ENCODE peak calls at places on chromosome 12, in nine cellular contexts. One of them, this sample, is unnamed.

GRCh38 chr12:89494411-89495231 is 30.0 kb downstream of the GALNT4 start:
- DNase-seq in lower lobe of right lung: no peak
- DNase-seq in A549: no peak
- DNase-seq in fibroblast of mammary gland: peak
- DNase-seq in IMR-90: peak
- DNase-seq in astrocyte of the spinal cord: no peak
- DNase-seq in sigmoid colon: no peak
- DNase-seq in prostate gland: no peak
- DNase-seq in Peyer's patch: no peak
- DNase-seq in this sample: no peak

GRCh38 chr12:110314308-110314707 is 33.3 kb downstream of the ATP2A2 start:
- DNase-seq in lower lobe of right lung: no peak
- DNase-seq in A549: peak
- DNase-seq in fibroblast of mammary gland: peak
- DNase-seq in IMR-90: peak
- DNase-seq in astrocyte of the spinal cord: peak
- DNase-seq in sigmoid colon: no peak
- DNase-seq in prostate gland: no peak
- DNase-seq in Peyer's patch: no peak
- DNase-seq in this sample: no peak

GRCh38 chr12:76586764-76587395 is 27.3 kb upstream of the OSBPL8 start:
- DNase-seq in lower lobe of right lung: no peak
- DNase-seq in A549: peak
- DNase-seq in fibroblast of mammary gland: peak
- DNase-seq in IMR-90: peak
- DNase-seq in astrocyte of the spinal cord: peak
- DNase-seq in sigmoid colon: no peak
- DNase-seq in prostate gland: peak
- DNase-seq in Peyer's patch: peak
- DNase-seq in this sample: no peak

GRCh38 chr12:88544991-88545684 is 35.1 kb downstream of the KITLG start:
- DNase-seq in lower lobe of right lung: no peak
- DNase-seq in A549: no peak
- DNase-seq in fibroblast of mammary gland: peak
- DNase-seq in IMR-90: peak
- DNase-seq in astrocyte of the spinal cord: no peak
- DNase-seq in sigmoid colon: no peak
- DNase-seq in prostate gland: no peak
- DNase-seq in Peyer's patch: no peak
- DNase-seq in this sample: no peak

GRCh38 chr12:91899056-91899455 is 246.6 kb downstream of the BTG1 start:
- DNase-seq in lower lobe of right lung: no peak
- DNase-seq in A549: no peak
- DNase-seq in fibroblast of mammary gland: no peak
- DNase-seq in IMR-90: no peak
- DNase-seq in astrocyte of the spinal cord: no peak
- DNase-seq in sigmoid colon: no peak
- DNase-seq in prostate gland: no peak
- DNase-seq in Peyer's patch: no peak
- DNase-seq in this sample: no peak

GRCh38 chr12:5442251-5443006 is 10.5 kb downstream of the NTF3 start:
- DNase-seq in lower lobe of right lung: no peak
- DNase-seq in A549: peak
- DNase-seq in fibroblast of mammary gland: peak
- DNase-seq in IMR-90: peak
- DNase-seq in astrocyte of the spinal cord: peak
- DNase-seq in sigmoid colon: no peak
- DNase-seq in prostate gland: peak
- DNase-seq in Peyer's patch: peak
- DNase-seq in this sample: no peak

GRCh38 chr12:129844662-129845061 is 59.2 kb downstream of the TMEM132D start:
- DNase-seq in lower lobe of right lung: no peak
- DNase-seq in A549: no peak
- DNase-seq in fibroblast of mammary gland: no peak
- DNase-seq in IMR-90: no peak
- DNase-seq in astrocyte of the spinal cord: peak
- DNase-seq in sigmoid colon: no peak
- DNase-seq in prostate gland: no peak
- DNase-seq in Peyer's patch: no peak
- DNase-seq in this sample: no peak

GRCh38 chr12:121465921-121466799 is 66.2 kb downstream of the RNF34 start:
- DNase-seq in lower lobe of right lung: no peak
- DNase-seq in A549: peak
- DNase-seq in fibroblast of mammary gland: no peak
- DNase-seq in IMR-90: no peak
- DNase-seq in astrocyte of the spinal cord: peak
- DNase-seq in sigmoid colon: no peak
- DNase-seq in prostate gland: no peak
- DNase-seq in Peyer's patch: peak
- DNase-seq in this sample: peak

GRCh38 chr12:45244561-45245348 is 28.9 kb downstream of the ANO6 start:
- DNase-seq in lower lobe of right lung: no peak
- DNase-seq in A549: no peak
- DNase-seq in fibroblast of mammary gland: peak
- DNase-seq in IMR-90: peak
- DNase-seq in astrocyte of the spinal cord: peak
- DNase-seq in sigmoid colon: no peak
- DNase-seq in prostate gland: no peak
- DNase-seq in Peyer's patch: no peak
- DNase-seq in this sample: no peak

GRCh38 chr12:92537235-92537960 is 165.4 kb upstream of the PLEKHG7 start:
- DNase-seq in lower lobe of right lung: no peak
- DNase-seq in A549: no peak
- DNase-seq in fibroblast of mammary gland: no peak
- DNase-seq in IMR-90: no peak
- DNase-seq in astrocyte of the spinal cord: no peak
- DNase-seq in sigmoid colon: no peak
- DNase-seq in prostate gland: no peak
- DNase-seq in Peyer's patch: no peak
- DNase-seq in this sample: no peak

GRCh38 chr12:87274594-87275245 is 754.5 kb downstream of the C12orf50 start:
- DNase-seq in lower lobe of right lung: no peak
- DNase-seq in A549: peak
- DNase-seq in fibroblast of mammary gland: peak
- DNase-seq in IMR-90: peak
- DNase-seq in astrocyte of the spinal cord: peak
- DNase-seq in sigmoid colon: no peak
- DNase-seq in prostate gland: no peak
- DNase-seq in Peyer's patch: no peak
- DNase-seq in this sample: no peak

GRCh38 chr12:13196302-13196921 is at the start of gene EMP1:
- DNase-seq in lower lobe of right lung: peak
- DNase-seq in A549: peak
- DNase-seq in fibroblast of mammary gland: peak
- DNase-seq in IMR-90: peak
- DNase-seq in astrocyte of the spinal cord: peak
- DNase-seq in sigmoid colon: peak
- DNase-seq in prostate gland: peak
- DNase-seq in Peyer's patch: peak
- DNase-seq in this sample: no peak

GRCh38 chr12:109771746-109772621 is 58.4 kb downstream of the FAM222A start:
- DNase-seq in lower lobe of right lung: peak
- DNase-seq in A549: no peak
- DNase-seq in fibroblast of mammary gland: no peak
- DNase-seq in IMR-90: no peak
- DNase-seq in astrocyte of the spinal cord: no peak
- DNase-seq in sigmoid colon: peak
- DNase-seq in prostate gland: no peak
- DNase-seq in Peyer's patch: peak
- DNase-seq in this sample: no peak

GRCh38 chr12:96064966-96065365 is 29.6 kb upstream of the LTA4H start:
- DNase-seq in lower lobe of right lung: no peak
- DNase-seq in A549: no peak
- DNase-seq in fibroblast of mammary gland: no peak
- DNase-seq in IMR-90: no peak
- DNase-seq in astrocyte of the spinal cord: no peak
- DNase-seq in sigmoid colon: no peak
- DNase-seq in prostate gland: no peak
- DNase-seq in Peyer's patch: no peak
- DNase-seq in this sample: no peak

GRCh38 chr12:10940389-10940788 is 1.3 kb upstream of the TAS2R14 start:
- DNase-seq in lower lobe of right lung: no peak
- DNase-seq in A549: peak
- DNase-seq in fibroblast of mammary gland: peak
- DNase-seq in IMR-90: peak
- DNase-seq in astrocyte of the spinal cord: peak
- DNase-seq in sigmoid colon: no peak
- DNase-seq in prostate gland: no peak
- DNase-seq in Peyer's patch: no peak
- DNase-seq in this sample: no peak

GRCh38 chr12:43038991-43039390 is 449.4 kb upstream of the PRICKLE1 start:
- DNase-seq in lower lobe of right lung: no peak
- DNase-seq in A549: no peak
- DNase-seq in fibroblast of mammary gland: no peak
- DNase-seq in IMR-90: no peak
- DNase-seq in astrocyte of the spinal cord: peak
- DNase-seq in sigmoid colon: no peak
- DNase-seq in prostate gland: no peak
- DNase-seq in Peyer's patch: no peak
- DNase-seq in this sample: no peak

GRCh38 chr12:46389130-46389616 is 16.6 kb upstream of the SLC38A2 start:
- DNase-seq in lower lobe of right lung: no peak
- DNase-seq in A549: no peak
- DNase-seq in fibroblast of mammary gland: peak
- DNase-seq in IMR-90: peak
- DNase-seq in astrocyte of the spinal cord: peak
- DNase-seq in sigmoid colon: no peak
- DNase-seq in prostate gland: no peak
- DNase-seq in Peyer's patch: no peak
- DNase-seq in this sample: no peak

DNA sequence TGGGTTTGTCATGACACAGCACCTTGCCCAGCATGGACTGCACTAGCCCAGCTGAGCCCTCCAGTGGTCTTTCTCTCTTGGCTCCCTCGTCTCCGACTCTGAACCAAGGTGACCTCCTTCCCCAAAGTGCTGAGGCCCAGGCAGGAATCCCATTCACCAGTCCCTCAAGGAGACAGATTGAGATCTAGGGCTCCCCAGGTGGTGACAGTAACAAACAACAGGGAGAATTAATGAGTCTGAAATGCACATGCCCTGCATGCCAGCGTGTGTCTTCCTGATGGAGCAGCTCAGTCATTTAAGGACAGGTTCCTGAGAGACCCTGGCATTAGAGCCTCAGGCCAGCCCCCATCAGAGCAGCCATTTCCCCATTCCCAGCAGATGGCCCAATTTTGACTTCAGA is 51.4 kb upstream of the OAS1 start:
- DNase-seq in lower lobe of right lung: no peak
- DNase-seq in A549: peak
- DNase-seq in fibroblast of mammary gland: no peak
- DNase-seq in IMR-90: no peak
- DNase-seq in astrocyte of the spinal cord: no peak
- DNase-seq in sigmoid colon: no peak
- DNase-seq in prostate gland: no peak
- DNase-seq in Peyer's patch: no peak
- DNase-seq in this sample: no peak
- TF ChIP-seq CTCF in lower lobe of right lung: no peak
- TF ChIP-seq CTCF in A549: peak
- TF ChIP-seq CTCF in fibroblast of mammary gland: no peak
- TF ChIP-seq CTCF in IMR-90: no peak
- TF ChIP-seq CTCF in astrocyte of the spinal cord: peak
- TF ChIP-seq CTCF in sigmoid colon: no peak
- TF ChIP-seq CTCF in prostate gland: no peak
- TF ChIP-seq CTCF in Peyer's patch: peak
- TF ChIP-seq CTCF in this sample: no peak

GRCh38 chr12:54010053-54010971 is 1.5 kb downstream of the HOXC8 start:
- DNase-seq in lower lobe of right lung: no peak
- DNase-seq in A549: no peak
- DNase-seq in fibroblast of mammary gland: no peak
- DNase-seq in IMR-90: no peak
- DNase-seq in astrocyte of the spinal cord: no peak
- DNase-seq in sigmoid colon: no peak
- DNase-seq in prostate gland: no peak
- DNase-seq in Peyer's patch: no peak
- DNase-seq in this sample: no peak
- H3K4me3 ChIP-seq in lower lobe of right lung: no peak
- H3K4me3 ChIP-seq in A549: peak
- H3K4me3 ChIP-seq in fibroblast of mammary gland: peak
- H3K4me3 ChIP-seq in IMR-90: no peak
- H3K4me3 ChIP-seq in astrocyte of the spinal cord: peak
- H3K4me3 ChIP-seq in sigmoid colon: no peak
- H3K4me3 ChIP-seq in prostate gland: no peak
- H3K4me3 ChIP-seq in Peyer's patch: peak
- H3K4me3 ChIP-seq in this sample: no peak

GRCh38 chr12:51197736-51198567 is 19.9 kb downstream of the POU6F1 start:
- DNase-seq in lower lobe of right lung: no peak
- DNase-seq in A549: no peak
- DNase-seq in fibroblast of mammary gland: no peak
- DNase-seq in IMR-90: no peak
- DNase-seq in astrocyte of the spinal cord: no peak
- DNase-seq in sigmoid colon: no peak
- DNase-seq in prostate gland: no peak
- DNase-seq in Peyer's patch: no peak
- DNase-seq in this sample: no peak
- TF ChIP-seq CTCF in lower lobe of right lung: no peak
- TF ChIP-seq CTCF in A549: no peak
- TF ChIP-seq CTCF in fibroblast of mammary gland: no peak
- TF ChIP-seq CTCF in IMR-90: no peak
- TF ChIP-seq CTCF in astrocyte of the spinal cord: no peak
- TF ChIP-seq CTCF in sigmoid colon: no peak
- TF ChIP-seq CTCF in prostate gland: no peak
- TF ChIP-seq CTCF in Peyer's patch: no peak
- TF ChIP-seq CTCF in this sample: no peak

GRCh38 chr12:52151153-52151858 is 40.5 kb downstream of the KRT80 start:
- DNase-seq in lower lobe of right lung: no peak
- DNase-seq in A549: peak
- DNase-seq in fibroblast of mammary gland: no peak
- DNase-seq in IMR-90: no peak
- DNase-seq in astrocyte of the spinal cord: no peak
- DNase-seq in sigmoid colon: no peak
- DNase-seq in prostate gland: no peak
- DNase-seq in Peyer's patch: no peak
- DNase-seq in this sample: peak

GRCh38 chr12:52152905-52153317 is 38.9 kb downstream of the KRT80 start:
- DNase-seq in lower lobe of right lung: no peak
- DNase-seq in A549: no peak
- DNase-seq in fibroblast of mammary gland: no peak
- DNase-seq in IMR-90: no peak
- DNase-seq in astrocyte of the spinal cord: no peak
- DNase-seq in sigmoid colon: no peak
- DNase-seq in prostate gland: no peak
- DNase-seq in Peyer's patch: no peak
- DNase-seq in this sample: no peak

GRCh38 chr12:52149651-52150241 is 42.1 kb downstream of the KRT80 start:
- DNase-seq in lower lobe of right lung: no peak
- DNase-seq in A549: peak
- DNase-seq in fibroblast of mammary gland: no peak
- DNase-seq in IMR-90: no peak
- DNase-seq in astrocyte of the spinal cord: peak
- DNase-seq in sigmoid colon: peak
- DNase-seq in prostate gland: no peak
- DNase-seq in Peyer's patch: no peak
- DNase-seq in this sample: peak

GRCh38 chr12:52149182-52149641 is 42.6 kb downstream of the KRT80 start:
- DNase-seq in lower lobe of right lung: no peak
- DNase-seq in A549: no peak
- DNase-seq in fibroblast of mammary gland: no peak
- DNase-seq in IMR-90: no peak
- DNase-seq in astrocyte of the spinal cord: peak
- DNase-seq in sigmoid colon: peak
- DNase-seq in prostate gland: no peak
- DNase-seq in Peyer's patch: no peak
- DNase-seq in this sample: peak

GRCh38 chr12:52151859-52152783 is 39.7 kb downstream of the KRT80 start:
- DNase-seq in lower lobe of right lung: peak
- DNase-seq in A549: peak
- DNase-seq in fibroblast of mammary gland: peak
- DNase-seq in IMR-90: peak
- DNase-seq in astrocyte of the spinal cord: peak
- DNase-seq in sigmoid colon: peak
- DNase-seq in prostate gland: peak
- DNase-seq in Peyer's patch: peak
- DNase-seq in this sample: peak
- H3K4me3 ChIP-seq in lower lobe of right lung: peak
- H3K4me3 ChIP-seq in A549: peak
- H3K4me3 ChIP-seq in fibroblast of mammary gland: peak
- H3K4me3 ChIP-seq in IMR-90: peak
- H3K4me3 ChIP-seq in astrocyte of the spinal cord: peak
- H3K4me3 ChIP-seq in sigmoid colon: peak
- H3K4me3 ChIP-seq in prostate gland: peak
- H3K4me3 ChIP-seq in Peyer's patch: peak
- H3K4me3 ChIP-seq in this sample: peak

This sample was measured in spleen.